ENCODE peak calls at places on chromosomes 4 and X, in eight cellular contexts. S is DND-41, R is left ventricle myocardium inferior, Y is right lobe of liver, W is Karpas-422, D is H9, P is mucosa of descending colon, G is uterus. M is an unnamed sample.

GRCh38 chr4:7960790-7961655 is 21.4 kb upstream of the AFAP1 start:
- DNase-seq in S (peak; percentile 6), R (no peak), P (no peak), W (peak; percentile 51), Y (no peak), D (no peak), G (peak; percentile 94), M (peak; percentile 29)

GRCh38 chrX:13468096-13468495 is 101.3 kb upstream of the EGFL6 start:
- DNase-seq in R (no peak), G (no peak), Y (no peak), S (no peak), D (no peak), W (no peak), P (no peak), M (no peak)

GRCh38 chr4:175277816-175278215 is 359.7 kb downstream of the ADAM29 start:
- DNase-seq in D (peak; percentile 39), S (no peak), W (no peak), P (no peak), R (no peak), Y (no peak), G (no peak), M (no peak)

GRCh38 chr4:36676139-36677050 is 395.0 kb downstream of the DTHD1 start:
- DNase-seq in S (no peak), R (no peak), D (no peak), W (no peak), G (no peak), P (no peak), Y (no peak), M (no peak)

GRCh38 chr4:6425336-6425735 is 47.1 kb downstream of the PPP2R2C start:
- DNase-seq in R (no peak), D (no peak), G (no peak), W (no peak), S (no peak), Y (no peak), P (no peak), M (no peak)

GRCh38 chr4:171985129-171985528 is 171.9 kb downstream of the GALNTL6 start:
- DNase-seq in W (no peak), P (no peak), D (no peak), G (no peak), S (no peak), R (no peak), Y (no peak), M (no peak)

GRCh38 chrX:48956728-48957414 is 536 bp downstream of the OTUD5 start:
- DNase-seq in G (no peak), R (no peak), D (no peak), P (peak; percentile 58), S (peak; percentile 25), Y (no peak), W (no peak), M (peak; percentile 49)

GRCh38 chr4:8503801-8504200 is 63.2 kb downstream of the TRMT44 start:
- DNase-seq in W (no peak), D (no peak), Y (no peak), P (no peak), G (no peak), S (no peak), R (no peak), M (no peak)

GRCh38 chr4:86048426-86048825 is 311.4 kb downstream of the MAPK10 start:
- DNase-seq in R (no peak), P (no peak), G (no peak), D (no peak), Y (no peak), S (no peak), W (no peak), M (no peak)

GRCh38 chr4:152316969-152317368 is 218.9 kb downstream of the FBXW7 start:
- DNase-seq in G (no peak), W (no peak), D (no peak), P (no peak), S (no peak), R (no peak), Y (no peak), M (no peak)

GRCh38 chr4:2799444-2799911 is 6.6 kb downstream of the SH3BP2 start:
- DNase-seq in P (peak; percentile 50), W (no peak), Y (peak; percentile 58), G (peak; percentile 15), S (peak; percentile 26), D (no peak), R (peak; percentile 36), M (peak; percentile 42)

DNA sequence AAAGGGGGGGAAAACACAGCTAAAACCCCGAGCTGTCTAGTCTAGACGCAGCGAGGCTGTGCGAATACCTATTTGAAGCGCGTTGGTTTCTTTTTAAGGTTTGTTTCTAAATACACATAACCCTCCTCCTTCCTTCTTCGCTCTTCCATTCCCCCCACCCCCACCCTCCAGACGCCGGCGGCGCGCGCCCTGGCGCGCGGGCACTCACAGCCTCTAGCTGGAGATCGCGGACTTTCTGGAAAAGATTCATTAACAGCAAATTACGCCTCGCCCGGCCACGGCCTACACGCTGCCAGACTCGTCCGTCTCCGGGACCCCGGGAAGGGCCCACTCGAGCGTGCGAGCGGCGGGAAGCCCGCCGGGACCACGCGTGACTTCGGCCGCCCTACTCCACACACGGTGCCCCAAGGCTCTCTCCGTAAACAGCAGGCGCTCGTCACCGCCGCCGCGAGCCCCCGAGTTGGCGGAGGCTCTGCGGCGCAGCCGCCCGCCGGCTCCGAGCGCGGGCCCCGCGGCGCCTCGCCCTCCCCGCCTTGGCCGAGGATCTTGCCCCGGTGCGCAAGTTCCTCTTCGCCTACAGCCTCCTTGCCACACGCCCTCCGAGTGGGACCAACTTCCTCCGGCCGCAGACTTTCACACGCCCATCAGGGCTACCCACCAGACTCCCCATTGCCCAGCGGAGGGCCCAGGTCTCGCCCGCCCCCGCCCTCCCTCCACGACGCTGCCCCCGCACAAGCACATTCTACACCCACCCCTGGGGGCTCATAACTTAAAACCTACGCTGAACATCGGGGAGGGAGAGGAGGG is 2.0 kb downstream of the BCOR start:
- DNase-seq in W (peak; percentile 79), S (peak; percentile 43), R (peak; percentile 23), Y (no peak), P (peak; percentile 47), D (peak; percentile 38), G (no peak), M (peak; percentile 49)
- H3K4me1 ChIP-seq in W (peaks cover 72% of the 10 kb centered on the region), S (peaks cover 37% of the 10 kb centered on the region), R (peaks cover 36% of the 10 kb centered on the region), Y (peaks cover 13% of the 10 kb centered on the region), P (peaks cover 17% of the 10 kb centered on the region), D (peaks cover 10% of the 10 kb centered on the region), G (no peaks in the 10 kb centered on the region), M (peaks cover 35% of the 10 kb centered on the region)

GRCh38 chr4:156957558-156957957 is 14.0 kb downstream of the PDGFC start:
- DNase-seq in S (no peak), G (no peak), W (no peak), Y (no peak), D (no peak), P (no peak), R (no peak), M (no peak)
- H3K4me1 ChIP-seq in S (no peaks in the 10 kb centered on the region), G (no peaks in the 10 kb centered on the region), W (no peaks in the 10 kb centered on the region), Y (peaks cover 4% of the 10 kb centered on the region), D (no peaks in the 10 kb centered on the region), P (peaks cover 7% of the 10 kb centered on the region), R (peaks cover 40% of the 10 kb centered on the region), M (no peaks in the 10 kb centered on the region)

GRCh38 chr4:184444953-184445309 is 29.4 kb downstream of the IRF2 start:
- DNase-seq in P (no peak), D (no peak), Y (no peak), G (no peak), W (no peak), R (no peak), S (no peak), M (no peak)
- H3K4me1 ChIP-seq in P (peaks cover 12% of the 10 kb centered on the region), D (peaks cover 20% of the 10 kb centered on the region), Y (peaks cover 4% of the 10 kb centered on the region), G (peaks cover 3% of the 10 kb centered on the region), W (peaks cover 6% of the 10 kb centered on the region), R (peaks cover 100% of the 10 kb centered on the region), S (no peaks in the 10 kb centered on the region), M (peaks cover 92% of the 10 kb centered on the region)

GRCh38 chr4:78669453-78669852 is 106.7 kb upstream of the BMP2K start:
- DNase-seq in G (no peak), S (no peak), R (no peak), Y (no peak), D (no peak), P (no peak), W (no peak), M (no peak)
- H3K4me1 ChIP-seq in G (no peaks in the 10 kb centered on the region), S (no peaks in the 10 kb centered on the region), R (peaks cover 19% of the 10 kb centered on the region), Y (no peaks in the 10 kb centered on the region), D (no peaks in the 10 kb centered on the region), P (no peaks in the 10 kb centered on the region), W (peaks cover 7% of the 10 kb centered on the region), M (no peaks in the 10 kb centered on the region)

GRCh38 chrX:38138157-38138556 is 82.5 kb downstream of the SRPX start:
- DNase-seq in G (no peak), D (no peak), Y (no peak), R (no peak), W (no peak), P (no peak), S (no peak), M (no peak)
- H3K4me1 ChIP-seq in G (no peaks in the 10 kb centered on the region), D (no peaks in the 10 kb centered on the region), Y (no peaks in the 10 kb centered on the region), R (peaks cover 4% of the 10 kb centered on the region), W (no peaks in the 10 kb centered on the region), P (no peaks in the 10 kb centered on the region), S (no peaks in the 10 kb centered on the region), M (no peaks in the 10 kb centered on the region)

GRCh38 chrX:69029696-69030245 is 135.5 kb downstream of the PJA1 start:
- DNase-seq in G (no peak), S (no peak), W (no peak), D (no peak), P (no peak), Y (no peak), R (no peak), M (no peak)
- H3K4me1 ChIP-seq in G (no peaks in the 10 kb centered on the region), S (no peaks in the 10 kb centered on the region), W (no peaks in the 10 kb centered on the region), D (peaks cover 7% of the 10 kb centered on the region), P (peaks cover 4% of the 10 kb centered on the region), Y (no peaks in the 10 kb centered on the region), R (peaks cover 20% of the 10 kb centered on the region), M (no peaks in the 10 kb centered on the region)